ENCODE peak calls at places on chromosomes 11 and 22, in seven cellular contexts. E, C, Q, B, T, N and W are unnamed samples.

GRCh38 chr11:116379185-116379828 is 393.5 kb downstream of the BUD13 start:
- DNase-seq in Q (no peak), E (no peak), C (no peak), B (peak; percentile 19), T (no peak), N (no peak), W (no peak)

GRCh38 chr11:47879259-47880184 is 31.4 kb upstream of the NUP160 start:
- DNase-seq in C (no peak), T (no peak), N (no peak), B (no peak), E (no peak), Q (no peak), W (no peak)

GRCh38 chr22:46360097-46360496 is 24.6 kb downstream of the TRMU start:
- DNase-seq in C (peak; percentile 8), E (no peak), T (no peak), Q (no peak), N (no peak), B (no peak), W (no peak)

GRCh38 chr11:113176561-113176960 is 137.8 kb upstream of the TTC12 start:
- DNase-seq in N (no peak), C (no peak), Q (no peak), T (no peak), B (no peak), E (no peak), W (no peak)

GRCh38 chr11:6618117-6619020 is 853 bp downstream of the TPP1 start:
- DNase-seq in N (no peak), T (no peak), Q (peak; percentile 68), C (no peak), E (no peak), B (peak; percentile 75), W (no peak)

GRCh38 chr11:119376197-119376847 is 5.2 kb downstream of the USP2 start:
- DNase-seq in B (peak; percentile 52), N (peak; percentile 81), E (no peak), Q (no peak), C (no peak), T (peak; percentile 72), W (peak; percentile 82)

GRCh38 chr22:49934144-49934890 is 15.9 kb downstream of the CRELD2 start:
- DNase-seq in E (no peak), N (peak; percentile 76), C (peak; percentile 87), B (peak; percentile 53), Q (peak; percentile 70), T (peak; percentile 67), W (no peak)

GRCh38 chr22:17945851-17946690 is 78.3 kb downstream of the MICAL3 start:
- DNase-seq in B (no peak), N (no peak), Q (no peak), E (no peak), C (no peak), T (no peak), W (no peak)

GRCh38 chr11:68870470-68870869 is 28.8 kb upstream of the CPT1A start:
- DNase-seq in N (no peak), C (no peak), B (no peak), E (no peak), Q (no peak), T (no peak), W (no peak)

GRCh38 chr11:131397666-131398065 is 27.3 kb downstream of the NTM start:
- DNase-seq in N (no peak), E (no peak), T (no peak), B (no peak), Q (no peak), C (no peak), W (no peak)

GRCh38 chr11:71356280-71356876 is 91.8 kb downstream of the DHCR7 start:
- DNase-seq in N (no peak), B (no peak), T (no peak), Q (no peak), C (no peak), E (no peak), W (no peak)

GRCh38 chr11:102544594-102544993 is 14.0 kb upstream of the MMP7 start:
- DNase-seq in Q (no peak), N (no peak), T (no peak), E (no peak), B (no peak), C (no peak), W (no peak)

GRCh38 chr11:93131709-93132108 is 66.1 kb downstream of the SLC36A4 start:
- DNase-seq in T (no peak), N (no peak), C (no peak), Q (no peak), E (no peak), B (no peak), W (no peak)

GRCh38 chr22:50209893-50210292 is 9.1 kb downstream of the SELENOO start:
- DNase-seq in C (peak; percentile 80), B (peak; percentile 65), T (no peak), E (peak; percentile 58), Q (peak; percentile 72), N (peak; percentile 63), W (no peak)

GRCh38 chr22:31098633-31099110 is 8.7 kb downstream of the SELENOM start:
- DNase-seq in Q (peak; percentile 63), T (no peak), B (peak; percentile 72), C (no peak), E (no peak), N (no peak), W (no peak)

GRCh38 chr11:60485987-60486386 is 6.6 kb upstream of the MS4A12 start:
- DNase-seq in Q (no peak), N (no peak), T (no peak), B (no peak), C (no peak), E (peak; percentile 21), W (no peak)

GRCh38 chr22:31626427-31627150 is 35.4 kb downstream of the PISD start:
- DNase-seq in Q (peak; percentile 61), B (peak; percentile 52), N (no peak), T (no peak), E (no peak), C (no peak), W (no peak)

GRCh38 chr11:115222218-115222862 is 281.9 kb downstream of the CADM1 start:
- DNase-seq in B (no peak), N (no peak), C (no peak), Q (no peak), T (no peak), E (peak; percentile 54), W (no peak)

GRCh38 chr22:48169227-48169626 is 1406.8 kb downstream of the TBC1D22A start:
- DNase-seq in E (no peak), T (no peak), N (no peak), B (no peak), C (no peak), Q (no peak), W (no peak)

GRCh38 chr11:65117206-65118096 is at the start of gene ZNHIT2:
- DNase-seq in T (peak; percentile 99), N (peak; percentile 100), E (peak; percentile 82), C (peak; percentile 100), Q (peak; percentile 100), B (peak; percentile 100), W (peak; percentile 99)
- TF ChIP-seq POLR2A in T (peak; percentile 57), N (peak; percentile 75), E (peak; percentile 82), C (peak; percentile 55), Q (peak; percentile 64), B (no peak), W (no peak)

DNA sequence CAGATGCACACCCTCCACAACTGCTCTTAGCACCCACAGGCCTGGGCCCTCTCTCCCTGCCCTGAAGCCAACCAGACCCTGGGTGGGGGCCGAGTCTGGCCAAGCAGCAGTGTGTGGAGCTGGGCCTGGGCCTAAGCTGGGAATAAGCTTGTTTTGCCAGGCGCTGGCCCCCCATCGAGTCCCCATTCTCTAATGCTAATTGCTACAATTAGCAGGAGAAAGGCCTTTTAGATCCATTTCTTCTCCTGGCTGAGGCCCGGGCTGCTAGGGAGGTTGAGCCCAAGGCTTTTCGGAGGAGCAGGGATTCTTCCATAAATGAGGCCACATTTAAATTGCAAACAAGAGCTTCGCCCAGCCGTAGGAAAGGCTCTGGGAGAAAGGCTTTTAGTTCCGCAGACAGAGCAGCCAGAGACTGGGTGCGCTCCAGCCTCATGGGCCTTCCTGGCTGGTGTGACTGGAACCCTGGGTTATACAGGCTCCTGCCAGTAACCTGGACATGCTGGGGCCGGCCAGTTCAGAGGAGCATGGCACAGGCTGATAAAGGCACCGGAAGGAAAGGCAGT is 6.4 kb downstream of the KCNQ1OT1 start:
- DNase-seq in E (no peak), Q (no peak), B (no peak), C (peak; percentile 40), N (peak; percentile 31), T (no peak), W (peak; percentile 69)
- H3K4me3 ChIP-seq in E (no peak overlapping the region), Q (no peak overlapping the region), B (no peak overlapping the region), C (no peak overlapping the region), N (no peak overlapping the region), T (no peak overlapping the region), W (no peak overlapping the region)

GRCh38 chr11:72587696-72588095 is 86.5 kb downstream of the PDE2A start:
- DNase-seq in N (no peak), Q (no peak), E (no peak), B (no peak), T (no peak), C (peak; percentile 9), W (no peak)

GRCh38 chr11:72591785-72592490 is 82.3 kb downstream of the PDE2A start:
- DNase-seq in Q (no peak), E (no peak), C (no peak), B (no peak), T (no peak), N (no peak), W (no peak)

GRCh38 chr11:72591023-72591422 is 83.2 kb downstream of the PDE2A start:
- DNase-seq in Q (no peak), E (no peak), T (no peak), C (no peak), B (no peak), N (no peak), W (no peak)

GRCh38 chr11:72588656-72589410 is 85.4 kb downstream of the PDE2A start:
- DNase-seq in B (no peak), Q (no peak), E (no peak), C (peak; percentile 10), T (no peak), N (no peak), W (no peak)

GRCh38 chr11:72589802-72590761 is 84.1 kb downstream of the PDE2A start:
- DNase-seq in B (no peak), Q (peak; percentile 39), E (peak; percentile 92), T (no peak), C (peak; percentile 68), N (no peak), W (no peak)
- TF ChIP-seq CTCF in B (peak; percentile 37), Q (peak; percentile 39), E (peak; percentile 95), T (peak; percentile 18), C (peak; percentile 48), N (peak; percentile 33), W (no peak)

DNA sequence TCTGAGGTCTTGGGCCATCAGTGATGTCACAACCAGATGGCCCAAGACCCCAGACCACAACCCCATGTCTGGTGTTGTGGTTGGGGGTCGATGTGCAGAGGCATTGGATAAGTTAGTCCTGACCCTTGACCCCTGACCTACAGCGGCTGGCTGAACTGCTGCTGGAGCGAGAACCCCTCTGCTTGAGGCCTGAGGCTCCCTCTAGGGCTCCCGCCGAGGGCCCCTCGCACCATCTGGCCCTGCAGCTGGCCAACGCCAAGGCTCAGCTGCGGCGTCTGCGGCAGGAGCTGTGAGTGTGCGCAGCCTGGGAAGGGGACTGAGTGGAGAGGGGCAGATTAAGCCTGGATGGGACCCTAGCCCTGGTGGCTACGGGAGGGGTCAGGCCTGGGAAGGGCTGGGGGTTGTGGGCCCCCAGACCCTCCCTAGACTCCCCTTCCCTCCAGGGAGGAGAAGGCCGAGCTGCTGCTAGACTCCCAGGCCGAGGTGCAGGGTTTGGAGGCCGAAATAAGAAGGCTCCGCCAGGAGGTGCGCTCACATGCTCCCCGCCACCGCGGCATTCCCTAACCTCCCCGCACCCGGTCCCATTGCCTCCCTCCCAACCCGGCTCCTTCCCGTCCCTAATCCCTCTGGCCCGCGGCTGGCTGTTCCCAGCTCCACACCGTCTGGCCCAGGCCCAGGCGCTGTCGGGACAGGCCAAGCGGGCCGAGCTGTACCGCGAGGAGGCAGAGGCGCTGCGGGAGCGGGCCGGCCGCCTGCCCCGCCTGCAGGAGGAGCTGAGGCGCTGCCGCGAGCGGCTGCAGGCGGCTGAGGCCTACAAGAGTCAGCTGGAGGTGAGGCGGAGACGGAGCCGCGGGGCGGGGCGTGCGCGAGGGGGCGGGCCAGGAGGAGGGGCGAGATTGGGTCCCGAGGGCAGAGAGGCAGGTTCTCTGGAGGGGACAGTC is 2.1 kb downstream of the CCDC88B start:
- DNase-seq in E (peak; percentile 91), T (peak; percentile 80), B (peak; percentile 89), C (peak; percentile 95), N (peak; percentile 94), Q (peak; percentile 85), W (peak; percentile 84)
- TF ChIP-seq POLR2A in E (peak; percentile 85), T (peak; percentile 47), B (no peak), C (peak; percentile 49), N (peak; percentile 30), Q (no peak), W (no peak)